ENCODE peak calls at places on chromosomes 7 and 10, in nine cellular contexts. One of them, this sample, is unnamed.

GRCh38 chr7:84017653-84018052 is 176.9 kb downstream of the SEMA3A start:
- DNase-seq in heart left ventricle: no peak
- DNase-seq in astrocyte of the spinal cord: no peak
- DNase-seq in BE2C: no peak
- DNase-seq in suprapubic skin: no peak
- DNase-seq in IMR-90: no peak
- DNase-seq in sigmoid colon: no peak
- DNase-seq in cardiac muscle cell: no peak
- DNase-seq in tibial artery: no peak
- DNase-seq in this sample: no peak

GRCh38 chr7:130650616-130651015 is 17.9 kb downstream of the COPG2 start:
- DNase-seq in tibial artery: no peak
- DNase-seq in sigmoid colon: no peak
- DNase-seq in suprapubic skin: no peak
- DNase-seq in BE2C: no peak
- DNase-seq in heart left ventricle: no peak
- DNase-seq in astrocyte of the spinal cord: no peak
- DNase-seq in cardiac muscle cell: no peak
- DNase-seq in IMR-90: no peak
- DNase-seq in this sample: no peak

GRCh38 chr10:14276200-14276599 is 54.5 kb downstream of the FRMD4A start:
- DNase-seq in BE2C: no peak
- DNase-seq in astrocyte of the spinal cord: no peak
- DNase-seq in cardiac muscle cell: no peak
- DNase-seq in suprapubic skin: no peak
- DNase-seq in sigmoid colon: no peak
- DNase-seq in tibial artery: no peak
- DNase-seq in IMR-90: no peak
- DNase-seq in heart left ventricle: no peak
- DNase-seq in this sample: no peak

GRCh38 chr7:45714521-45714820 is 140.3 kb downstream of the ADCY1 start:
- DNase-seq in suprapubic skin: no peak
- DNase-seq in astrocyte of the spinal cord: no peak
- DNase-seq in tibial artery: no peak
- DNase-seq in cardiac muscle cell: no peak
- DNase-seq in heart left ventricle: no peak
- DNase-seq in BE2C: no peak
- DNase-seq in sigmoid colon: no peak
- DNase-seq in IMR-90: no peak
- DNase-seq in this sample: no peak

GRCh38 chr7:116492654-116493109 is 6.9 kb upstream of the CAV2 start:
- DNase-seq in tibial artery: no peak
- DNase-seq in BE2C: no peak
- DNase-seq in heart left ventricle: no peak
- DNase-seq in astrocyte of the spinal cord: no peak
- DNase-seq in suprapubic skin: no peak
- DNase-seq in cardiac muscle cell: no peak
- DNase-seq in IMR-90: peak
- DNase-seq in sigmoid colon: no peak
- DNase-seq in this sample: no peak

GRCh38 chr7:76047305-76047810 is 442 bp downstream of the STYXL1 start:
- DNase-seq in heart left ventricle: no peak
- DNase-seq in cardiac muscle cell: no peak
- DNase-seq in sigmoid colon: no peak
- DNase-seq in suprapubic skin: no peak
- DNase-seq in tibial artery: no peak
- DNase-seq in IMR-90: no peak
- DNase-seq in BE2C: no peak
- DNase-seq in astrocyte of the spinal cord: peak
- DNase-seq in this sample: no peak

GRCh38 chr7:132703742-132704141 is 127.5 kb upstream of the PLXNA4 start:
- DNase-seq in cardiac muscle cell: no peak
- DNase-seq in IMR-90: no peak
- DNase-seq in astrocyte of the spinal cord: no peak
- DNase-seq in tibial artery: no peak
- DNase-seq in suprapubic skin: no peak
- DNase-seq in sigmoid colon: no peak
- DNase-seq in BE2C: no peak
- DNase-seq in heart left ventricle: no peak
- DNase-seq in this sample: no peak

GRCh38 chr10:80509403-80510161 is 28.1 kb upstream of the SH2D4B start:
- DNase-seq in IMR-90: peak
- DNase-seq in cardiac muscle cell: no peak
- DNase-seq in astrocyte of the spinal cord: peak
- DNase-seq in sigmoid colon: peak
- DNase-seq in suprapubic skin: no peak
- DNase-seq in BE2C: no peak
- DNase-seq in tibial artery: peak
- DNase-seq in heart left ventricle: peak
- DNase-seq in this sample: no peak

GRCh38 chr10:84693006-84693405 is 364.6 kb downstream of the CCSER2 start:
- DNase-seq in heart left ventricle: no peak
- DNase-seq in BE2C: no peak
- DNase-seq in suprapubic skin: no peak
- DNase-seq in cardiac muscle cell: no peak
- DNase-seq in IMR-90: no peak
- DNase-seq in astrocyte of the spinal cord: no peak
- DNase-seq in tibial artery: no peak
- DNase-seq in sigmoid colon: no peak
- DNase-seq in this sample: no peak

GRCh38 chr10:114538544-114538906 is 119.5 kb downstream of the ABLIM1 start:
- DNase-seq in cardiac muscle cell: no peak
- DNase-seq in IMR-90: no peak
- DNase-seq in heart left ventricle: peak
- DNase-seq in tibial artery: no peak
- DNase-seq in astrocyte of the spinal cord: no peak
- DNase-seq in sigmoid colon: no peak
- DNase-seq in BE2C: no peak
- DNase-seq in suprapubic skin: no peak
- DNase-seq in this sample: peak

DNA sequence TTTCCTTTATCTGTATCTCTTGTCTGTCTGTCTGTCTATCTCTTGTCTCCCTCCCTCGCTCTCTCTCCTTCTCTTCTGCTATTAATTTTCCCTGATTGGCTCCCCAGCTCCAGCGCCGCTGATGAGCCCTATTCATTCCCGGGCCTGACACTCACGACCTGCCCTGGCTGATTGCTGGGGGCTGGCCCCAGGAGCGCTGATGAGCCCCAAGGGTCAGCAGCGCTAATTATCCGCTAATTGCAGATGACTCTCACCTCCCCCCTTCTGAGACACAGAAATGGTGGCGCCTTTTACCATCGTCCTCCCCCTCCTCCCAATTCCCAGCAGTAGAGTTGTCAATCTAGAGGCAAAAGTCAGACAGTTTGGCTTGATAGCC is 1.3 kb upstream of the GBX1 start:
- DNase-seq in IMR-90: no peak
- DNase-seq in heart left ventricle: no peak
- DNase-seq in cardiac muscle cell: no peak
- DNase-seq in astrocyte of the spinal cord: no peak
- DNase-seq in suprapubic skin: no peak
- DNase-seq in tibial artery: no peak
- DNase-seq in BE2C: no peak
- DNase-seq in sigmoid colon: no peak
- DNase-seq in this sample: peak
- H3K4me3 ChIP-seq in IMR-90: no peak
- H3K4me3 ChIP-seq in heart left ventricle: no peak
- H3K4me3 ChIP-seq in cardiac muscle cell: no peak
- H3K4me3 ChIP-seq in astrocyte of the spinal cord: no peak
- H3K4me3 ChIP-seq in suprapubic skin: no peak
- H3K4me3 ChIP-seq in tibial artery: no peak
- H3K4me3 ChIP-seq in BE2C: no peak
- H3K4me3 ChIP-seq in sigmoid colon: no peak
- H3K4me3 ChIP-seq in this sample: no peak

GRCh38 chr10:3936422-3937040 is 151.5 kb upstream of the KLF6 start:
- DNase-seq in BE2C: no peak
- DNase-seq in IMR-90: no peak
- DNase-seq in suprapubic skin: no peak
- DNase-seq in cardiac muscle cell: no peak
- DNase-seq in heart left ventricle: no peak
- DNase-seq in astrocyte of the spinal cord: no peak
- DNase-seq in tibial artery: no peak
- DNase-seq in sigmoid colon: no peak
- DNase-seq in this sample: no peak

GRCh38 chr10:3933733-3934132 is 148.7 kb upstream of the KLF6 start:
- DNase-seq in heart left ventricle: no peak
- DNase-seq in BE2C: no peak
- DNase-seq in cardiac muscle cell: no peak
- DNase-seq in tibial artery: no peak
- DNase-seq in sigmoid colon: no peak
- DNase-seq in suprapubic skin: no peak
- DNase-seq in IMR-90: no peak
- DNase-seq in astrocyte of the spinal cord: no peak
- DNase-seq in this sample: no peak

GRCh38 chr10:3935933-3936359 is 150.9 kb upstream of the KLF6 start:
- DNase-seq in heart left ventricle: no peak
- DNase-seq in IMR-90: no peak
- DNase-seq in suprapubic skin: no peak
- DNase-seq in tibial artery: no peak
- DNase-seq in BE2C: no peak
- DNase-seq in cardiac muscle cell: no peak
- DNase-seq in sigmoid colon: no peak
- DNase-seq in astrocyte of the spinal cord: peak
- DNase-seq in this sample: peak

GRCh38 chr10:3932597-3933380 is 147.8 kb upstream of the KLF6 start:
- DNase-seq in tibial artery: no peak
- DNase-seq in astrocyte of the spinal cord: no peak
- DNase-seq in heart left ventricle: no peak
- DNase-seq in IMR-90: no peak
- DNase-seq in cardiac muscle cell: no peak
- DNase-seq in sigmoid colon: no peak
- DNase-seq in BE2C: no peak
- DNase-seq in suprapubic skin: no peak
- DNase-seq in this sample: no peak

DNA sequence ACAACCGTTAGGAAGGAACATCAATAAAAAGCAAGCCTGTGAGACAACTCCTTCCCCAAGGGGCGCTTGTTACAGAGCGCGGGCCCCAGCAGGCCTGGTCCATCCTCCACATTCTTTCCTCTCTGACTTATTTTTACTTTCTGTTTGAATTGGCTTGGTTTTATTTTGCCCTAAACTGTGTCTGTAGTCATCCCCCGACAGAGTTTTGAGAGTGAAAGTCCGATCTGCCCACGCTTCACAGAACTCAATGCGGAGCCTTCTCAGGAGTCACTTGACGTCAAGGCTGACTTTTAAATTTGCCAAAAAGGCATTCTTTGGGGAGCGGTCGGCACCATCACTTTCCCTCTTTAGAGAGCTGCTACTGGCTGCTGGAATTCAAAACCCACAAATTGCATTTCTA is 150.1 kb upstream of the KLF6 start:
- DNase-seq in tibial artery: peak
- DNase-seq in cardiac muscle cell: no peak
- DNase-seq in astrocyte of the spinal cord: peak
- DNase-seq in suprapubic skin: no peak
- DNase-seq in heart left ventricle: peak
- DNase-seq in BE2C: no peak
- DNase-seq in IMR-90: peak
- DNase-seq in sigmoid colon: no peak
- DNase-seq in this sample: no peak
- TF ChIP-seq CTCF in tibial artery: no peak
- TF ChIP-seq CTCF in cardiac muscle cell: peak
- TF ChIP-seq CTCF in astrocyte of the spinal cord: peak
- TF ChIP-seq CTCF in suprapubic skin: no peak
- TF ChIP-seq CTCF in heart left ventricle: no peak
- TF ChIP-seq CTCF in BE2C: no peak
- TF ChIP-seq CTCF in IMR-90: no peak
- TF ChIP-seq CTCF in sigmoid colon: no peak
- TF ChIP-seq CTCF in this sample: no peak

GRCh38 chr7:55552320-55553086 is 19.8 kb downstream of the VOPP1 start:
- DNase-seq in tibial artery: peak
- DNase-seq in BE2C: peak
- DNase-seq in suprapubic skin: no peak
- DNase-seq in sigmoid colon: no peak
- DNase-seq in astrocyte of the spinal cord: peak
- DNase-seq in cardiac muscle cell: no peak
- DNase-seq in heart left ventricle: peak
- DNase-seq in IMR-90: peak
- DNase-seq in this sample: peak
- H3K4me3 ChIP-seq in tibial artery: no peak
- H3K4me3 ChIP-seq in BE2C: no peak
- H3K4me3 ChIP-seq in suprapubic skin: no peak
- H3K4me3 ChIP-seq in sigmoid colon: no peak
- H3K4me3 ChIP-seq in astrocyte of the spinal cord: peak
- H3K4me3 ChIP-seq in cardiac muscle cell: no peak
- H3K4me3 ChIP-seq in heart left ventricle: no peak
- H3K4me3 ChIP-seq in IMR-90: no peak
- H3K4me3 ChIP-seq in this sample: peak

DNA sequence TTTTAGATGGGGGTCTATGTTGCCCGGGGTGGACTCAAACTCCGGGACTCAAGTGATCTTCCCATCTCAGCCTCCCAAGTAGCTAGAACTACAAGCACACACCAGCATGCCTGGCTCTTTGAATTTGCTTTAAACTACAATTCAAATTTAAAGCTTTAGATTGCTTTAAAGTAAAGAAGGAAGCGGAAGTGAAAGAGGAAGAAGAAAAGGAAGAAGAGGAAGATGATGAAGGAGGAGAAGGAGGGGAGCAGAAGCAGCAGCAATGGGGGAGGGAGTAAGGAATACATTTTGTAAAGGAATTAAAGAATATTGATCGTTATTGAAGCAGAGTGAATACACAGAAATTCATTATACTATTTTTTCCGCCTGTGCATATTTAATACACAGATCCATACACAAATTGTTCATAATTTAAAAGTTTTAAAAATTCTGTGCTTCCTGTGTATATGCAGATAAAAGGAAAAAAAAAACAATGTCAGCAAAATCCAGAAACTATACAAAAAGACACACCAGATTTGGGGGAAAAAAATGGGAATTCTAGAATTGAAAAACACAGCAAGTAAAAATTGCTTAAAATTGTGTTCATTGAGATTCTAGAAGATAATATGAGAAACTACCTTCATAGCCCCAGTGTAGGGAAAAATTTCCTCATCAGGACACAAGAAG is 60.8 kb upstream of the KCNMA1 start:
- DNase-seq in heart left ventricle: no peak
- DNase-seq in tibial artery: no peak
- DNase-seq in IMR-90: no peak
- DNase-seq in suprapubic skin: no peak
- DNase-seq in astrocyte of the spinal cord: no peak
- DNase-seq in cardiac muscle cell: no peak
- DNase-seq in BE2C: no peak
- DNase-seq in sigmoid colon: no peak
- DNase-seq in this sample: no peak
- TF ChIP-seq CTCF in heart left ventricle: no peak
- TF ChIP-seq CTCF in tibial artery: no peak
- TF ChIP-seq CTCF in IMR-90: no peak
- TF ChIP-seq CTCF in suprapubic skin: no peak
- TF ChIP-seq CTCF in astrocyte of the spinal cord: no peak
- TF ChIP-seq CTCF in cardiac muscle cell: no peak
- TF ChIP-seq CTCF in BE2C: no peak
- TF ChIP-seq CTCF in sigmoid colon: no peak
- TF ChIP-seq CTCF in this sample: no peak